ENCODE peak calls at places on chromosomes 12 and 14, in five cellular contexts. J is AG08396, H is immature natural killer cell, E is Kasumi-1, R is PC-3. V is an unnamed sample.

GRCh38 chr14:46399049-46399448 is 252.5 kb downstream of the RPL10L start:
- DNase-seq in J (no peak), H (no peak), E (no peak), R (no peak), V (no peak)

GRCh38 chr14:89214221-89214965 is 202.6 kb downstream of the FOXN3 start:
- DNase-seq in J (peak), H (no peak), E (no peak), R (peak), V (peak)

GRCh38 chr14:73743431-73743931 is 29.3 kb upstream of the PNMA1 start:
- DNase-seq in J (no peak), H (peak), E (peak), R (no peak), V (peak)

GRCh38 chr12:117151195-117152031 is 38.9 kb downstream of the FBXO21 start:
- DNase-seq in J (peak), H (no peak), E (peak), R (peak), V (peak)

GRCh38 chr12:76422878-76423438 is 74.7 kb upstream of the BBS10 start:
- DNase-seq in J (peak), H (no peak), E (no peak), R (peak), V (peak)

GRCh38 chr12:61504396-61505115 is 755.6 kb upstream of the USP15 start:
- DNase-seq in J (no peak), H (no peak), E (no peak), R (peak), V (peak)

GRCh38 chr14:22070119-22070982 is 396.7 kb upstream of the OR4E1 start:
- DNase-seq in J (no peak), H (peak), E (no peak), R (no peak), V (no peak)

GRCh38 chr12:54126696-54127537 is 61.9 kb downstream of the SMUG1 start:
- DNase-seq in J (peak), H (no peak), E (no peak), R (no peak), V (peak)

GRCh38 chr12:34219046-34219770 is 196.9 kb downstream of the ALG10 start:
- DNase-seq in J (no peak), H (no peak), E (no peak), R (no peak), V (no peak)

GRCh38 chr14:103522028-103522581 is 525 bp downstream of the CKB start:
- DNase-seq in J (no peak), H (no peak), E (no peak), R (no peak), V (no peak)

GRCh38 chr14:103721334-103722120 is 5.9 kb downstream of the ZFYVE21 start:
- DNase-seq in J (no peak), H (no peak), E (no peak), R (peak), V (no peak)

GRCh38 chr12:124298685-124299410 is 4.0 kb downstream of the RFLNA start:
- DNase-seq in J (no peak), H (no peak), E (no peak), R (no peak), V (no peak)

GRCh38 chr14:69637503-69638030 is 26.2 kb downstream of the SUSD6 start:
- DNase-seq in J (no peak), H (no peak), E (no peak), R (no peak), V (peak)

GRCh38 chr12:60421741-60422140 is 825.9 kb downstream of the SLC16A7 start:
- DNase-seq in J (no peak), H (no peak), E (no peak), R (peak), V (no peak)

GRCh38 chr12:46959484-46959883 is 119.9 kb upstream of the PCED1B start:
- DNase-seq in J (peak), H (no peak), E (no peak), R (peak), V (no peak)

GRCh38 chr14:86838363-86838762 is 1154.6 kb downstream of the GALC start:
- DNase-seq in J (no peak), H (no peak), E (peak), R (peak), V (no peak)

GRCh38 chr14:33792387-33793368 is 158.2 kb downstream of the EGLN3 start:
- DNase-seq in J (peak), H (peak), E (peak), R (peak), V (peak)

GRCh38 chr12:10128687-10129086 is 1.3 kb downstream of the CLEC7A start:
- DNase-seq in J (no peak), H (no peak), E (peak), R (no peak), V (no peak)

GRCh38 chr12:123397400-123397799 is 13.5 kb downstream of the KMT5A start:
- DNase-seq in J (peak), H (no peak), E (no peak), R (no peak), V (no peak)

GRCh38 chr14:104634886-104635570 is 30.5 kb upstream of the TMEM179 start:
- DNase-seq in J (no peak), H (no peak), E (no peak), R (no peak), V (no peak)

GRCh38 chr12:4272976-4273650 is 449 bp upstream of the CCND2 start:
- DNase-seq in J (no peak), H (no peak), E (no peak), R (no peak), V (no peak)

GRCh38 chr12:113050808-113051207 is 5.7 kb upstream of the DTX1 start:
- DNase-seq in J (no peak), H (no peak), E (no peak), R (no peak), V (no peak)

GRCh38 chr12:3083949-3084348 is 6.8 kb downstream of the TSPAN9 start:
- DNase-seq in J (no peak), H (no peak), E (no peak), R (no peak), V (no peak)

GRCh38 chr14:62956413-62956812 is 88.8 kb downstream of the KCNH5 start:
- DNase-seq in J (no peak), H (no peak), E (no peak), R (peak), V (no peak)

GRCh38 chr12:106428379-106428778 is 70.8 kb downstream of the POLR3B start:
- DNase-seq in J (no peak), H (no peak), E (no peak), R (no peak), V (no peak)

GRCh38 chr14:104980601-104981531 is 2.7 kb upstream of the AHNAK2 start:
- DNase-seq in J (no peak), H (no peak), E (no peak), R (no peak), V (peak)

GRCh38 chr14:61671086-61671485 is 24.2 kb upstream of the HIF1A start:
- DNase-seq in J (no peak), H (peak), E (peak), R (no peak), V (no peak)

GRCh38 chr12:123024819-123025391 is 44.4 kb downstream of the ARL6IP4 start:
- DNase-seq in J (no peak), H (peak), E (no peak), R (peak), V (no peak)

GRCh38 chr12:30796508-30796780 is 41.7 kb upstream of the CAPRIN2 start:
- DNase-seq in J (peak), H (no peak), E (no peak), R (peak), V (peak)

GRCh38 chr12:109900752-109901580 is 892 bp downstream of the TCHP start:
- DNase-seq in J (peak), H (no peak), E (no peak), R (peak), V (no peak)

GRCh38 chr14:65019944-65020566 is 33.4 kb downstream of the FNTB start:
- DNase-seq in J (peak), H (peak), E (peak), R (peak), V (peak)

GRCh38 chr14:93346926-93347721 is at the start of gene COX8C:
- DNase-seq in J (no peak), H (no peak), E (no peak), R (no peak), V (no peak)

GRCh38 chr14:76324133-76324532 is 51.8 kb upstream of the ESRRB start:
- DNase-seq in J (no peak), H (no peak), E (no peak), R (no peak), V (no peak)

GRCh38 chr12:6323340-6323994 is 13.0 kb downstream of the PLEKHG6 start:
- DNase-seq in J (peak), H (peak), E (peak), R (peak), V (peak)

GRCh38 chr12:107610030-107610859 is 75.4 kb upstream of the PWP1 start:
- DNase-seq in J (peak), H (no peak), E (peak), R (peak), V (peak)

GRCh38 chr12:59425798-59426197 is 170.0 kb upstream of the SLC16A7 start:
- DNase-seq in J (no peak), H (no peak), E (no peak), R (no peak), V (no peak)

GRCh38 chr14:77063581-77064289 is 34.3 kb upstream of the CIPC start:
- DNase-seq in J (no peak), H (no peak), E (no peak), R (no peak), V (no peak)

GRCh38 chr12:15856097-15856982 is 25.8 kb upstream of the STRAP start:
- DNase-seq in J (peak), H (peak), E (peak), R (peak), V (peak)

V was measured in hepatocyte.